ENCODE peak calls at places on chromosomes 2 and 18, in eight cellular contexts. R is activated T-cell treated with anti-CD3 and anti-CD28 coated beads, Interleukin-2, amount 50 U/mL, for 1 hour; F is IMR-90; D is HTR-8/SVneo; N is AG20443; X is H9; T is left lung; G is GM19239. U is an unnamed sample.

GRCh38 chr2:162607915-162608314 is 230.7 kb downstream of the KCNH7 start:
- DNase-seq in X (no peak), N (no peak), F (no peak), G (no peak), R (no peak), D (no peak), T (no peak), U (peak)

GRCh38 chr2:48448274-48449061 is 81.5 kb upstream of the STON1 start:
- DNase-seq in X (no peak), R (no peak), N (peak), T (no peak), F (peak), D (no peak), G (no peak), U (peak)

GRCh38 chr2:130375291-130376266 is 19.7 kb downstream of the PTPN18 start:
- DNase-seq in T (no peak), N (no peak), F (no peak), R (no peak), G (no peak), D (no peak), X (no peak), U (no peak)

GRCh38 chr18:9612989-9613388 is 1.4 kb downstream of the PPP4R1 start:
- DNase-seq in R (no peak), N (no peak), G (no peak), X (no peak), D (no peak), T (no peak), F (no peak), U (no peak)

GRCh38 chr2:158688722-158689121 is 106.4 kb upstream of the DAPL1 start:
- DNase-seq in G (no peak), T (no peak), N (peak), F (peak), X (no peak), R (no peak), D (peak), U (peak)

GRCh38 chr18:50659091-50660003 is 99.5 kb downstream of the MAPK4 start:
- DNase-seq in F (peak), G (no peak), T (no peak), R (no peak), X (no peak), D (no peak), N (peak), U (no peak)

GRCh38 chr2:178069551-178069950 is 3.0 kb downstream of the PDE11A start:
- DNase-seq in F (no peak), R (no peak), G (no peak), N (no peak), D (no peak), T (no peak), X (no peak), U (no peak)

GRCh38 chr2:24482972-24483300 is 8.1 kb upstream of the NCOA1 start:
- DNase-seq in R (no peak), T (no peak), N (no peak), F (no peak), G (no peak), D (no peak), X (no peak), U (no peak)

GRCh38 chr18:58525928-58526424 is 102.9 kb downstream of the ALPK2 start:
- DNase-seq in T (no peak), X (no peak), N (no peak), F (no peak), D (no peak), R (no peak), G (no peak), U (no peak)

GRCh38 chr2:103254611-103255010 is 492.8 kb downstream of the TMEM182 start:
- DNase-seq in X (no peak), D (no peak), R (no peak), T (no peak), G (no peak), N (no peak), F (no peak), U (no peak)

GRCh38 chr18:59639821-59640220 is 57.4 kb downstream of the CCBE1 start:
- DNase-seq in D (no peak), G (no peak), X (no peak), R (no peak), N (no peak), T (no peak), F (peak), U (no peak)

GRCh38 chr2:120887844-120888243 is 152.2 kb downstream of the GLI2 start:
- DNase-seq in F (no peak), R (no peak), G (no peak), T (peak), D (no peak), N (no peak), X (no peak), U (no peak)

GRCh38 chr18:48540329-48541025 is 1.6 kb downstream of the CTIF start:
- DNase-seq in D (no peak), G (peak), F (peak), R (peak), N (peak), T (peak), X (peak), U (peak)

GRCh38 chr2:69298862-69299261 is 88.2 kb downstream of the GFPT1 start:
- DNase-seq in F (peak), X (no peak), N (peak), D (peak), R (no peak), G (no peak), T (no peak), U (peak)

U was measured in mesenchymal stem cell.